ENCODE peak calls at places on chromosomes 6 and 20, in eight cellular contexts. One of them, this sample, is unnamed.

GRCh38 chr6:11767458-11767857 is 11.1 kb downstream of the ADTRP start:
- DNase-seq in esophagus muscularis mucosa: no peak
- DNase-seq in sigmoid colon: no peak
- DNase-seq in heart left ventricle: no peak
- DNase-seq in foreskin keratinocyte: no peak
- DNase-seq in tibial artery: no peak
- DNase-seq in endodermal cell: no peak
- DNase-seq in lower lobe of right lung: no peak
- DNase-seq in this sample: no peak

GRCh38 chr20:43188861-43189613 is 669 bp downstream of the PTPRT start:
- DNase-seq in esophagus muscularis mucosa: no peak
- DNase-seq in sigmoid colon: no peak
- DNase-seq in heart left ventricle: no peak
- DNase-seq in foreskin keratinocyte: no peak
- DNase-seq in tibial artery: no peak
- DNase-seq in endodermal cell: peak; percentile 68
- DNase-seq in lower lobe of right lung: no peak
- DNase-seq in this sample: no peak

GRCh38 chr20:3990741-3991140 is 24.6 kb downstream of the RNF24 start:
- DNase-seq in esophagus muscularis mucosa: no peak
- DNase-seq in sigmoid colon: no peak
- DNase-seq in heart left ventricle: no peak
- DNase-seq in foreskin keratinocyte: no peak
- DNase-seq in tibial artery: no peak
- DNase-seq in endodermal cell: no peak
- DNase-seq in lower lobe of right lung: no peak
- DNase-seq in this sample: no peak

GRCh38 chr6:154606457-154606856 is 96.0 kb upstream of the CNKSR3 start:
- DNase-seq in esophagus muscularis mucosa: no peak
- DNase-seq in sigmoid colon: no peak
- DNase-seq in heart left ventricle: no peak
- DNase-seq in foreskin keratinocyte: no peak
- DNase-seq in tibial artery: no peak
- DNase-seq in endodermal cell: no peak
- DNase-seq in lower lobe of right lung: no peak
- DNase-seq in this sample: no peak

GRCh38 chr20:24767623-24768100 is 181.4 kb upstream of the CST7 start:
- DNase-seq in esophagus muscularis mucosa: no peak
- DNase-seq in sigmoid colon: no peak
- DNase-seq in heart left ventricle: no peak
- DNase-seq in foreskin keratinocyte: no peak
- DNase-seq in tibial artery: peak; percentile 23
- DNase-seq in endodermal cell: peak; percentile 36
- DNase-seq in lower lobe of right lung: no peak
- DNase-seq in this sample: peak; percentile 68

GRCh38 chr6:76703285-76703684 is 630.8 kb upstream of the IMPG1 start:
- DNase-seq in esophagus muscularis mucosa: no peak
- DNase-seq in sigmoid colon: no peak
- DNase-seq in heart left ventricle: no peak
- DNase-seq in foreskin keratinocyte: peak; percentile 69
- DNase-seq in tibial artery: no peak
- DNase-seq in endodermal cell: no peak
- DNase-seq in lower lobe of right lung: no peak
- DNase-seq in this sample: no peak

GRCh38 chr6:81894788-81895221 is 142.3 kb upstream of the TENT5A start:
- DNase-seq in esophagus muscularis mucosa: no peak
- DNase-seq in sigmoid colon: peak; percentile 71
- DNase-seq in heart left ventricle: peak; percentile 86
- DNase-seq in foreskin keratinocyte: no peak
- DNase-seq in tibial artery: no peak
- DNase-seq in endodermal cell: peak; percentile 47
- DNase-seq in lower lobe of right lung: no peak
- DNase-seq in this sample: no peak

GRCh38 chr6:15023448-15023847 is 222.4 kb upstream of the JARID2 start:
- DNase-seq in esophagus muscularis mucosa: no peak
- DNase-seq in sigmoid colon: no peak
- DNase-seq in heart left ventricle: no peak
- DNase-seq in foreskin keratinocyte: peak; percentile 50
- DNase-seq in tibial artery: no peak
- DNase-seq in endodermal cell: no peak
- DNase-seq in lower lobe of right lung: no peak
- DNase-seq in this sample: no peak

GRCh38 chr20:24991897-24992419 is 593 bp downstream of the APMAP start:
- DNase-seq in esophagus muscularis mucosa: no peak
- DNase-seq in sigmoid colon: peak; percentile 71
- DNase-seq in heart left ventricle: peak; percentile 37
- DNase-seq in foreskin keratinocyte: no peak
- DNase-seq in tibial artery: peak; percentile 73
- DNase-seq in endodermal cell: no peak
- DNase-seq in lower lobe of right lung: peak; percentile 60
- DNase-seq in this sample: no peak

GRCh38 chr6:79421707-79422484 is 115.3 kb downstream of the LCA5 start:
- DNase-seq in esophagus muscularis mucosa: no peak
- DNase-seq in sigmoid colon: no peak
- DNase-seq in heart left ventricle: no peak
- DNase-seq in foreskin keratinocyte: peak; percentile 87
- DNase-seq in tibial artery: no peak
- DNase-seq in endodermal cell: no peak
- DNase-seq in lower lobe of right lung: no peak
- DNase-seq in this sample: peak; percentile 85

GRCh38 chr6:26394289-26394688 is 7.8 kb upstream of the BTN3A1 start:
- DNase-seq in esophagus muscularis mucosa: no peak
- DNase-seq in sigmoid colon: no peak
- DNase-seq in heart left ventricle: no peak
- DNase-seq in foreskin keratinocyte: peak; percentile 83
- DNase-seq in tibial artery: no peak
- DNase-seq in endodermal cell: no peak
- DNase-seq in lower lobe of right lung: no peak
- DNase-seq in this sample: no peak

GRCh38 chr6:63930848-63931247 is 295.2 kb downstream of the PHF3 start:
- DNase-seq in esophagus muscularis mucosa: no peak
- DNase-seq in sigmoid colon: no peak
- DNase-seq in heart left ventricle: no peak
- DNase-seq in foreskin keratinocyte: no peak
- DNase-seq in tibial artery: no peak
- DNase-seq in endodermal cell: no peak
- DNase-seq in lower lobe of right lung: no peak
- DNase-seq in this sample: no peak

GRCh38 chr20:17589161-17589834 is 19.4 kb downstream of the DSTN start:
- DNase-seq in esophagus muscularis mucosa: no peak
- DNase-seq in sigmoid colon: no peak
- DNase-seq in heart left ventricle: no peak
- DNase-seq in foreskin keratinocyte: no peak
- DNase-seq in tibial artery: peak; percentile 75
- DNase-seq in endodermal cell: no peak
- DNase-seq in lower lobe of right lung: no peak
- DNase-seq in this sample: no peak

GRCh38 chr20:48471734-48472408 is 355.9 kb downstream of the PREX1 start:
- DNase-seq in esophagus muscularis mucosa: no peak
- DNase-seq in sigmoid colon: no peak
- DNase-seq in heart left ventricle: no peak
- DNase-seq in foreskin keratinocyte: no peak
- DNase-seq in tibial artery: no peak
- DNase-seq in endodermal cell: no peak
- DNase-seq in lower lobe of right lung: no peak
- DNase-seq in this sample: no peak

GRCh38 chr6:130033999-130034814 is 15.8 kb downstream of the L3MBTL3 start:
- DNase-seq in esophagus muscularis mucosa: no peak
- DNase-seq in sigmoid colon: no peak
- DNase-seq in heart left ventricle: no peak
- DNase-seq in foreskin keratinocyte: peak; percentile 49
- DNase-seq in tibial artery: no peak
- DNase-seq in endodermal cell: no peak
- DNase-seq in lower lobe of right lung: no peak
- DNase-seq in this sample: no peak

GRCh38 chr20:47818996-47819609 is 33.8 kb upstream of the SULF2 start:
- DNase-seq in esophagus muscularis mucosa: no peak
- DNase-seq in sigmoid colon: peak; percentile 40
- DNase-seq in heart left ventricle: no peak
- DNase-seq in foreskin keratinocyte: no peak
- DNase-seq in tibial artery: peak; percentile 45
- DNase-seq in endodermal cell: peak; percentile 78
- DNase-seq in lower lobe of right lung: no peak
- DNase-seq in this sample: no peak

GRCh38 chr6:140275725-140276124 is 901.3 kb upstream of the CITED2 start:
- DNase-seq in esophagus muscularis mucosa: no peak
- DNase-seq in sigmoid colon: no peak
- DNase-seq in heart left ventricle: no peak
- DNase-seq in foreskin keratinocyte: peak; percentile 41
- DNase-seq in tibial artery: no peak
- DNase-seq in endodermal cell: no peak
- DNase-seq in lower lobe of right lung: no peak
- DNase-seq in this sample: no peak

GRCh38 chr20:2914160-2914559 is 40.9 kb downstream of the PTPRA start:
- DNase-seq in esophagus muscularis mucosa: no peak
- DNase-seq in sigmoid colon: no peak
- DNase-seq in heart left ventricle: no peak
- DNase-seq in foreskin keratinocyte: no peak
- DNase-seq in tibial artery: no peak
- DNase-seq in endodermal cell: no peak
- DNase-seq in lower lobe of right lung: no peak
- DNase-seq in this sample: no peak

GRCh38 chr6:131683479-131683878 is 17.7 kb downstream of the OR2A4 start:
- DNase-seq in esophagus muscularis mucosa: no peak
- DNase-seq in sigmoid colon: no peak
- DNase-seq in heart left ventricle: no peak
- DNase-seq in foreskin keratinocyte: no peak
- DNase-seq in tibial artery: no peak
- DNase-seq in endodermal cell: no peak
- DNase-seq in lower lobe of right lung: no peak
- DNase-seq in this sample: no peak

GRCh38 chr20:34525709-34526416 is 9.6 kb downstream of the DYNLRB1 start:
- DNase-seq in esophagus muscularis mucosa: peak; percentile 95
- DNase-seq in sigmoid colon: peak; percentile 95
- DNase-seq in heart left ventricle: peak; percentile 87
- DNase-seq in foreskin keratinocyte: peak; percentile 99
- DNase-seq in tibial artery: peak; percentile 90
- DNase-seq in endodermal cell: no peak
- DNase-seq in lower lobe of right lung: peak; percentile 77
- DNase-seq in this sample: peak; percentile 93

GRCh38 chr6:144543006-144543871 is 258.1 kb downstream of the UTRN start:
- DNase-seq in esophagus muscularis mucosa: no peak
- DNase-seq in sigmoid colon: no peak
- DNase-seq in heart left ventricle: no peak
- DNase-seq in foreskin keratinocyte: peak; percentile 11
- DNase-seq in tibial artery: no peak
- DNase-seq in endodermal cell: peak; percentile 45
- DNase-seq in lower lobe of right lung: no peak
- DNase-seq in this sample: no peak

GRCh38 chr6:51655517-51655916 is 431.9 kb downstream of the PKHD1 start:
- DNase-seq in esophagus muscularis mucosa: no peak
- DNase-seq in sigmoid colon: no peak
- DNase-seq in heart left ventricle: no peak
- DNase-seq in foreskin keratinocyte: peak; percentile 77
- DNase-seq in tibial artery: no peak
- DNase-seq in endodermal cell: no peak
- DNase-seq in lower lobe of right lung: no peak
- DNase-seq in this sample: no peak

GRCh38 chr20:13677241-13677640 is 38.5 kb upstream of the TASP1 start:
- DNase-seq in esophagus muscularis mucosa: no peak
- DNase-seq in sigmoid colon: no peak
- DNase-seq in heart left ventricle: no peak
- DNase-seq in foreskin keratinocyte: no peak
- DNase-seq in tibial artery: no peak
- DNase-seq in endodermal cell: no peak
- DNase-seq in lower lobe of right lung: no peak
- DNase-seq in this sample: no peak

GRCh38 chr20:13670160-13670559 is 31.4 kb upstream of the TASP1 start:
- DNase-seq in esophagus muscularis mucosa: no peak
- DNase-seq in sigmoid colon: no peak
- DNase-seq in heart left ventricle: no peak
- DNase-seq in foreskin keratinocyte: no peak
- DNase-seq in tibial artery: no peak
- DNase-seq in endodermal cell: no peak
- DNase-seq in lower lobe of right lung: no peak
- DNase-seq in this sample: no peak

GRCh38 chr20:13671500-13672288 is 33.0 kb upstream of the TASP1 start:
- DNase-seq in esophagus muscularis mucosa: no peak
- DNase-seq in sigmoid colon: no peak
- DNase-seq in heart left ventricle: peak; percentile 37
- DNase-seq in foreskin keratinocyte: peak; percentile 22
- DNase-seq in tibial artery: no peak
- DNase-seq in endodermal cell: no peak
- DNase-seq in lower lobe of right lung: no peak
- DNase-seq in this sample: no peak

GRCh38 chr20:13672657-13673056 is 33.9 kb upstream of the TASP1 start:
- DNase-seq in esophagus muscularis mucosa: no peak
- DNase-seq in sigmoid colon: no peak
- DNase-seq in heart left ventricle: no peak
- DNase-seq in foreskin keratinocyte: no peak
- DNase-seq in tibial artery: no peak
- DNase-seq in endodermal cell: no peak
- DNase-seq in lower lobe of right lung: no peak
- DNase-seq in this sample: no peak
- TF ChIP-seq CTCF in esophagus muscularis mucosa: no peak
- TF ChIP-seq CTCF in sigmoid colon: no peak
- TF ChIP-seq CTCF in heart left ventricle: no peak
- TF ChIP-seq CTCF in foreskin keratinocyte: no peak
- TF ChIP-seq CTCF in tibial artery: no peak
- TF ChIP-seq CTCF in endodermal cell: no peak
- TF ChIP-seq CTCF in lower lobe of right lung: no peak
- TF ChIP-seq CTCF in this sample: no peak

DNA sequence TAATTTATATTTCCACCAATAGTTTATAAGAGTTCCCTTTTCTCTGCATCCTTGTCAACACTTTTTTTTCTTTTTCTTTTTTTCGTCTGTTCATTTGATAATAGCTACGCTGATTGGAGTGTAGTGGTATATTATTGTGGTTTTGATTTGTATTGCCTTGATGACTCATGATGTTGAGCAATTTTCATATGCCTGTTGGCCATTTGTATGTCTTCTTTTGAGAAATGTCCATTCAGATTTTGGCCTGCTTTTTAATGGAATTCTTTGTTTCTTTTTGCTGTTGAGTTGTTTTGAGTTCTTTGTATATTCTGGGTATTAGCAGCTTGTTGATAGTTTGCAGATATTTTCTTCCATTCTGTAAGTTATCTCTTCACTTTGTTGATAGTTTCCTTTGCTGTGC is 773.4 kb downstream of the KIF16B start:
- DNase-seq in esophagus muscularis mucosa: no peak
- DNase-seq in sigmoid colon: no peak
- DNase-seq in heart left ventricle: no peak
- DNase-seq in foreskin keratinocyte: peak; percentile 55
- DNase-seq in tibial artery: no peak
- DNase-seq in endodermal cell: no peak
- DNase-seq in lower lobe of right lung: no peak
- DNase-seq in this sample: no peak
- TF ChIP-seq CTCF in esophagus muscularis mucosa: no peak
- TF ChIP-seq CTCF in sigmoid colon: no peak
- TF ChIP-seq CTCF in heart left ventricle: no peak
- TF ChIP-seq CTCF in foreskin keratinocyte: no peak
- TF ChIP-seq CTCF in tibial artery: no peak
- TF ChIP-seq CTCF in endodermal cell: no peak
- TF ChIP-seq CTCF in lower lobe of right lung: no peak
- TF ChIP-seq CTCF in this sample: no peak

GRCh38 chr6:143279385-143279784 is 171.1 kb downstream of the ADAT2 start:
- DNase-seq in esophagus muscularis mucosa: no peak
- DNase-seq in sigmoid colon: no peak
- DNase-seq in heart left ventricle: peak; percentile 33
- DNase-seq in foreskin keratinocyte: no peak
- DNase-seq in tibial artery: no peak
- DNase-seq in endodermal cell: peak; percentile 70
- DNase-seq in lower lobe of right lung: no peak
- DNase-seq in this sample: no peak
- TF ChIP-seq CTCF in esophagus muscularis mucosa: peak; percentile 54
- TF ChIP-seq CTCF in sigmoid colon: no peak
- TF ChIP-seq CTCF in heart left ventricle: no peak
- TF ChIP-seq CTCF in foreskin keratinocyte: peak; percentile 60
- TF ChIP-seq CTCF in tibial artery: no peak
- TF ChIP-seq CTCF in endodermal cell: peak; percentile 65
- TF ChIP-seq CTCF in lower lobe of right lung: no peak
- TF ChIP-seq CTCF in this sample: peak; percentile 55

GRCh38 chr20:44598413-44599290 is 16.3 kb downstream of the PKIG start:
- DNase-seq in esophagus muscularis mucosa: no peak
- DNase-seq in sigmoid colon: no peak
- DNase-seq in heart left ventricle: peak; percentile 81
- DNase-seq in foreskin keratinocyte: no peak
- DNase-seq in tibial artery: no peak
- DNase-seq in endodermal cell: no peak
- DNase-seq in lower lobe of right lung: no peak
- DNase-seq in this sample: no peak
- TF ChIP-seq CTCF in esophagus muscularis mucosa: peak; percentile 32
- TF ChIP-seq CTCF in sigmoid colon: no peak
- TF ChIP-seq CTCF in heart left ventricle: no peak
- TF ChIP-seq CTCF in foreskin keratinocyte: peak; percentile 8
- TF ChIP-seq CTCF in tibial artery: peak; percentile 13
- TF ChIP-seq CTCF in endodermal cell: peak; percentile 64
- TF ChIP-seq CTCF in lower lobe of right lung: peak; percentile 15
- TF ChIP-seq CTCF in this sample: peak; percentile 18